ENCODE peak calls at places on chromosomes 16 and 17, in ten cellular contexts. K is PC-3, F is fibroblast of lung, J is upper lobe of right lung, H is left lung, Y is IMR-90, G is tibial nerve, Z is heart left ventricle, S is DND-41, O is fibroblast of the aortic adventitia. Q is an unnamed sample.

GRCh38 chr16:66472961-66473610 is 46.0 kb downstream of the BEAN1 start:
- DNase-seq in K (no peak), F (no peak), J (no peak), H (no peak), Y (no peak), G (no peak), Z (no peak), S (no peak), O (no peak), Q (no peak)

GRCh38 chr16:69698404-69698803 is 28.0 kb downstream of the NQO1 start:
- DNase-seq in K (no peak), F (no peak), J (no peak), H (no peak), Y (no peak), G (no peak), Z (no peak), S (no peak), O (no peak), Q (no peak)

GRCh38 chr17:78979780-78980623 is at the start of gene LGALS3BP:
- DNase-seq in K (peak), F (peak), J (peak), H (peak), Y (peak), G (peak), Z (peak), S (peak), O (peak), Q (peak)

GRCh38 chr17:38453951-38454421 is 25.7 kb downstream of the ARHGAP23 start:
- DNase-seq in K (peak), F (peak), J (no peak), H (no peak), Y (peak), G (no peak), Z (no peak), S (peak), O (no peak), Q (no peak)

GRCh38 chr16:908526-909155 is 62.1 kb downstream of the LMF1 start:
- DNase-seq in K (no peak), F (no peak), J (no peak), H (peak), Y (no peak), G (no peak), Z (peak), S (no peak), O (no peak), Q (no peak)

GRCh38 chr16:1078579-1079021 is 6.1 kb downstream of the SSTR5 start:
- DNase-seq in K (peak), F (peak), J (peak), H (no peak), Y (peak), G (no peak), Z (no peak), S (no peak), O (peak), Q (no peak)

GRCh38 chr16:68781784-68782183 is 44.7 kb downstream of the CDH1 start:
- DNase-seq in K (no peak), F (no peak), J (no peak), H (no peak), Y (no peak), G (no peak), Z (no peak), S (no peak), O (no peak), Q (no peak)

GRCh38 chr17:63476857-63477470 is at the start of gene ACE:
- DNase-seq in K (peak), F (no peak), J (peak), H (peak), Y (peak), G (no peak), Z (no peak), S (peak), O (no peak), Q (no peak)

GRCh38 chr17:17508019-17508535 is 11.9 kb upstream of the RASD1 start:
- DNase-seq in K (no peak), F (no peak), J (no peak), H (peak), Y (no peak), G (no peak), Z (peak), S (no peak), O (no peak), Q (peak)

GRCh38 chr16:57260294-57260929 is 15.4 kb downstream of the ARL2BP start:
- DNase-seq in K (peak), F (peak), J (peak), H (no peak), Y (peak), G (no peak), Z (no peak), S (peak), O (peak), Q (peak)

GRCh38 chr17:65696739-65697394 is 135.4 kb upstream of the AXIN2 start:
- DNase-seq in K (peak), F (peak), J (no peak), H (no peak), Y (peak), G (no peak), Z (no peak), S (no peak), O (peak), Q (no peak)

GRCh38 chr16:81987121-81987520 is 24.1 kb downstream of the SDR42E1 start:
- DNase-seq in K (no peak), F (no peak), J (no peak), H (no peak), Y (no peak), G (no peak), Z (no peak), S (no peak), O (no peak), Q (no peak)

GRCh38 chr17:8066841-8067775 is 20.4 kb downstream of the ALOX12B start:
- DNase-seq in K (peak), F (no peak), J (peak), H (no peak), Y (no peak), G (no peak), Z (no peak), S (no peak), O (no peak), Q (no peak)

GRCh38 chr17:57935833-57936807 is 19.1 kb downstream of the CUEDC1 start:
- DNase-seq in K (peak), F (peak), J (no peak), H (no peak), Y (peak), G (no peak), Z (peak), S (no peak), O (peak), Q (peak)

GRCh38 chr17:8162997-8163977 is 539 bp upstream of the VAMP2 start:
- DNase-seq in K (no peak), F (no peak), J (peak), H (no peak), Y (no peak), G (peak), Z (no peak), S (peak), O (no peak), Q (peak)

GRCh38 chr17:81365148-81365600 is 30.1 kb upstream of the BAHCC1 start:
- DNase-seq in K (peak), F (peak), J (peak), H (peak), Y (peak), G (no peak), Z (peak), S (no peak), O (peak), Q (peak)

GRCh38 chr17:59381716-59382570 is 50.5 kb downstream of the YPEL2 start:
- DNase-seq in K (no peak), F (no peak), J (no peak), H (no peak), Y (no peak), G (peak), Z (peak), S (no peak), O (peak), Q (peak)

GRCh38 chr17:81163703-81164413 is 1.4 kb upstream of the PVALEF start:
- DNase-seq in K (no peak), F (no peak), J (no peak), H (peak), Y (no peak), G (no peak), Z (no peak), S (no peak), O (no peak), Q (peak)

GRCh38 chr17:29046440-29046839 is 3.5 kb downstream of the PIPOX start:
- DNase-seq in K (no peak), F (no peak), J (no peak), H (no peak), Y (no peak), G (no peak), Z (no peak), S (no peak), O (no peak), Q (no peak)

GRCh38 chr17:6471531-6472465 is 27.5 kb downstream of the PIMREG start:
- DNase-seq in K (peak), F (peak), J (no peak), H (peak), Y (peak), G (no peak), Z (no peak), S (no peak), O (peak), Q (no peak)

GRCh38 chr17:7846765-7847661 is 7.9 kb upstream of the TMEM88 start:
- DNase-seq in K (no peak), F (no peak), J (peak), H (no peak), Y (no peak), G (no peak), Z (no peak), S (no peak), O (no peak), Q (no peak)

GRCh38 chr17:40500709-40501108 is 714 bp downstream of the TNS4 start:
- DNase-seq in K (no peak), F (no peak), J (no peak), H (no peak), Y (no peak), G (no peak), Z (peak), S (no peak), O (no peak), Q (no peak)

GRCh38 chr17:77420804-77421634 is 280.2 kb downstream of the SEC14L1 start:
- DNase-seq in K (no peak), F (peak), J (no peak), H (no peak), Y (peak), G (no peak), Z (peak), S (peak), O (peak), Q (no peak)

GRCh38 chr17:228223-228615 is 46.8 kb upstream of the DOC2B start:
- DNase-seq in K (no peak), F (no peak), J (peak), H (peak), Y (no peak), G (no peak), Z (no peak), S (no peak), O (no peak), Q (peak)

GRCh38 chr17:67203818-67204217 is 41.2 kb downstream of the HELZ start:
- DNase-seq in K (no peak), F (no peak), J (no peak), H (no peak), Y (no peak), G (no peak), Z (no peak), S (no peak), O (no peak), Q (no peak)

GRCh38 chr16:87816507-87817100 is 50.8 kb upstream of the KLHDC4 start:
- DNase-seq in K (no peak), F (no peak), J (no peak), H (no peak), Y (no peak), G (no peak), Z (no peak), S (no peak), O (no peak), Q (no peak)

GRCh38 chr16:87812200-87812656 is 46.4 kb upstream of the KLHDC4 start:
- DNase-seq in K (no peak), F (no peak), J (no peak), H (no peak), Y (no peak), G (no peak), Z (no peak), S (no peak), O (no peak), Q (no peak)

GRCh38 chr16:87817910-87818309 is 51.4 kb downstream of the SLC7A5 start:
- DNase-seq in K (no peak), F (no peak), J (no peak), H (no peak), Y (no peak), G (no peak), Z (no peak), S (no peak), O (no peak), Q (no peak)

GRCh38 chr16:87818533-87819161 is 50.7 kb downstream of the SLC7A5 start:
- DNase-seq in K (no peak), F (no peak), J (no peak), H (no peak), Y (no peak), G (no peak), Z (no peak), S (no peak), O (no peak), Q (no peak)

DNA sequence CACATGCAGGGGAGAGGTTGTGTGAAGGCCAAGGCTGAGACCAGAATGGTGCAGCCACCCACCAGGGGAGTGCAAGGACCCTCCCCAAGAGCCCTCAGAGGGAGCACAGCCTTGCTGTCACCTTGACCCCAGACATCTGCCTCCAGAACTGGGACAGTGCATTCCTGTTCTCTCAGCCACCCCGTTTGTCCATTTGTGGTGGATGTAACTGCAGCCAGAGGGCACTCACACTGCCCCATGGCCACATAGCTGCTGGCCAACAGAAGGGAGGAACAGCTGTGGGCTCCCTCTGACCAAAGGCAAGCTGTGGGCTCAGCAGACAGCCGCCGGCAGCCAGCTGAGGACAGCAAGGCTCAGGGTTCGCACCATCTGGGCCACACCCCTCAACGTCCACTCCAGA is 49.8 kb upstream of the KLHDC4 start:
- DNase-seq in K (no peak), F (no peak), J (no peak), H (no peak), Y (no peak), G (no peak), Z (no peak), S (no peak), O (no peak), Q (no peak)
- TF ChIP-seq CTCF in K (no peak), F (no peak), J (no peak), H (no peak), Y (no peak), G (no peak), Z (no peak), S (no peak), O (no peak), Q (peak)

DNA sequence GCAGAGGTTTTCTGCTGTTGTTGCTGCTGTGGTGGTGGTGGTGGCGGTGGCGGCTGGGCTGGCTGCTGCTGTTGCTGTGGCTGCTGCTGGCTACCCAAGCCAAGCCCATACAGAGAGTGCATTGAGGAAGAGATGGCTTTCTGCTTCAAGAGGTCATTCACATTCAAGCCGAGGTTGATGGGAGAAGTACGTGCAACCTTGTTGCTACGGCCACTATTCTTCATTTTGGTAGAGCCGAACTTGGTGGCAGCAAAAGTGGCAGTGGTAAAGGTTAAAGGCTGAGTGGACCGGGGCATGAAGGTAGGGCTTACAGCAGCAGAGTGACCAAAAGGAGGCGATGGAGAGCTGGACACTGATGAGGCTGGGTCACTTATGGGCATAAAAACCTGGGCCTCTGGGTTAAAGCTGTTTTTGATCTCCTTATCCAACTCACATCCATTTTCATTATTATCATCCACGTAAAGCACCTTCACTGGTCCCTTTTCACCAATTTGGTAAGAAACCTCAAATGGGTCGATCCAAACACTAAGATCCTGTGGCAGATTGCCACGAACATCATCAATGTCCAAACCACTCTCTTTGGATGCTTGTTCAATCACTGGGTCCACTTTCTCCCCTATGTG is 2.8 kb downstream of the TOB1 start:
- DNase-seq in K (peak), F (peak), J (no peak), H (no peak), Y (no peak), G (peak), Z (no peak), S (no peak), O (peak), Q (no peak)
- TF ChIP-seq CTCF in K (peak), F (peak), J (peak), H (peak), Y (peak), G (peak), Z (peak), S (peak), O (peak), Q (peak)

GRCh38 chr17:2719861-2720260 is 8.3 kb upstream of the CLUH start:
- DNase-seq in K (no peak), F (no peak), J (no peak), H (no peak), Y (no peak), G (no peak), Z (no peak), S (no peak), O (no peak), Q (no peak)

GRCh38 chr17:2721603-2722002 is 10.0 kb upstream of the CLUH start:
- DNase-seq in K (no peak), F (no peak), J (no peak), H (no peak), Y (no peak), G (no peak), Z (no peak), S (no peak), O (no peak), Q (no peak)

GRCh38 chr17:2716649-2717048 is 5.1 kb upstream of the CLUH start:
- DNase-seq in K (no peak), F (no peak), J (no peak), H (no peak), Y (no peak), G (no peak), Z (no peak), S (no peak), O (no peak), Q (no peak)

GRCh38 chr17:2722611-2723010 is 11.0 kb upstream of the CLUH start:
- DNase-seq in K (no peak), F (no peak), J (no peak), H (no peak), Y (no peak), G (no peak), Z (no peak), S (no peak), O (no peak), Q (no peak)

GRCh38 chr17:2718150-2718938 is 6.8 kb upstream of the CLUH start:
- DNase-seq in K (no peak), F (peak), J (no peak), H (no peak), Y (no peak), G (no peak), Z (no peak), S (no peak), O (no peak), Q (no peak)
- TF ChIP-seq CTCF in K (no peak), F (no peak), J (no peak), H (no peak), Y (no peak), G (no peak), Z (no peak), S (no peak), O (no peak), Q (no peak)

GRCh38 chr17:4295686-4296085 is 31.9 kb upstream of the ANKFY1 start:
- DNase-seq in K (no peak), F (no peak), J (no peak), H (no peak), Y (no peak), G (no peak), Z (no peak), S (no peak), O (no peak), Q (no peak)
- TF ChIP-seq CTCF in K (no peak), F (no peak), J (no peak), H (no peak), Y (no peak), G (no peak), Z (no peak), S (no peak), O (no peak), Q (peak)

GRCh38 chr16:17589898-17590297 is 119.1 kb upstream of the XYLT1 start:
- DNase-seq in K (no peak), F (no peak), J (no peak), H (no peak), Y (no peak), G (no peak), Z (no peak), S (no peak), O (no peak), Q (no peak)
- TF ChIP-seq CTCF in K (no peak), F (no peak), J (no peak), H (no peak), Y (no peak), G (no peak), Z (no peak), S (no peak), O (no peak), Q (no peak)

GRCh38 chr17:35021520-35022380 is 41.4 kb downstream of the LIG3 start:
- DNase-seq in K (no peak), F (no peak), J (no peak), H (no peak), Y (no peak), G (no peak), Z (no peak), S (no peak), O (peak), Q (no peak)

GRCh38 chr17:35019386-35020179 is 39.3 kb downstream of the LIG3 start:
- DNase-seq in K (no peak), F (no peak), J (no peak), H (no peak), Y (no peak), G (no peak), Z (no peak), S (no peak), O (no peak), Q (no peak)

GRCh38 chr17:35023538-35023937 is 40.0 kb downstream of the RFFL start:
- DNase-seq in K (no peak), F (no peak), J (no peak), H (no peak), Y (no peak), G (no peak), Z (no peak), S (no peak), O (no peak), Q (no peak)

GRCh38 chr17:35025541-35025940 is 38.0 kb downstream of the RFFL start:
- DNase-seq in K (peak), F (no peak), J (no peak), H (no peak), Y (no peak), G (no peak), Z (no peak), S (no peak), O (no peak), Q (no peak)

GRCh38 chr17:35022536-35023063 is 40.9 kb downstream of the RFFL start:
- DNase-seq in K (peak), F (peak), J (peak), H (peak), Y (peak), G (peak), Z (peak), S (peak), O (peak), Q (peak)
- TF ChIP-seq CTCF in K (no peak), F (no peak), J (peak), H (no peak), Y (peak), G (no peak), Z (peak), S (no peak), O (peak), Q (no peak)

GRCh38 chr17:83074696-83075223 is 4.6 kb upstream of the METRNL start:
- DNase-seq in K (no peak), F (no peak), J (no peak), H (no peak), Y (no peak), G (no peak), Z (no peak), S (no peak), O (no peak), Q (no peak)

GRCh38 chr17:83073389-83074063 is 5.9 kb upstream of the METRNL start:
- DNase-seq in K (peak), F (no peak), J (no peak), H (no peak), Y (no peak), G (no peak), Z (peak), S (no peak), O (no peak), Q (no peak)

GRCh38 chr17:83077411-83077810 is 2.0 kb upstream of the METRNL start:
- DNase-seq in K (no peak), F (no peak), J (no peak), H (no peak), Y (no peak), G (no peak), Z (no peak), S (no peak), O (no peak), Q (no peak)

GRCh38 chr17:83076930-83077329 is 2.5 kb upstream of the METRNL start:
- DNase-seq in K (peak), F (no peak), J (no peak), H (no peak), Y (no peak), G (no peak), Z (no peak), S (no peak), O (no peak), Q (no peak)

GRCh38 chr17:83075270-83075880 is 4.0 kb upstream of the METRNL start:
- DNase-seq in K (no peak), F (no peak), J (no peak), H (no peak), Y (no peak), G (no peak), Z (no peak), S (no peak), O (no peak), Q (no peak)
- TF ChIP-seq CTCF in K (no peak), F (no peak), J (no peak), H (no peak), Y (no peak), G (no peak), Z (no peak), S (no peak), O (no peak), Q (no peak)

Q was measured in psoas muscle.